ENCODE peak calls at places on chromosomes 7 and 10, in eight cellular contexts. One of them, this sample, is unnamed.

GRCh38 chr7:129777993-129778769 is 166.7 kb downstream of the NRF1 start:
- DNase-seq in GM23248: no peak
- DNase-seq in ovary: no peak
- DNase-seq in upper lobe of right lung: no peak
- DNase-seq in H9: no peak
- DNase-seq in AG04450: no peak
- DNase-seq in right cardiac atrium: no peak
- DNase-seq in cardiac muscle cell: no peak
- DNase-seq in this sample: no peak

GRCh38 chr7:116212859-116213258 is 2.5 kb downstream of the TES start:
- DNase-seq in right cardiac atrium: no peak
- DNase-seq in H9: no peak
- DNase-seq in cardiac muscle cell: no peak
- DNase-seq in upper lobe of right lung: no peak
- DNase-seq in ovary: no peak
- DNase-seq in AG04450: no peak
- DNase-seq in GM23248: peak
- DNase-seq in this sample: no peak

GRCh38 chr7:5695037-5695708 is 86.3 kb downstream of the RNF216 start:
- DNase-seq in upper lobe of right lung: no peak
- DNase-seq in cardiac muscle cell: no peak
- DNase-seq in GM23248: peak
- DNase-seq in AG04450: peak
- DNase-seq in right cardiac atrium: peak
- DNase-seq in ovary: peak
- DNase-seq in H9: no peak
- DNase-seq in this sample: no peak

GRCh38 chr10:16965740-16966447 is 148.7 kb upstream of the RSU1 start:
- DNase-seq in ovary: peak
- DNase-seq in right cardiac atrium: peak
- DNase-seq in H9: peak
- DNase-seq in upper lobe of right lung: no peak
- DNase-seq in GM23248: peak
- DNase-seq in AG04450: peak
- DNase-seq in cardiac muscle cell: peak
- DNase-seq in this sample: peak

GRCh38 chr10:133274751-133275682 is 1.7 kb downstream of the ADAM8 start:
- DNase-seq in right cardiac atrium: peak
- DNase-seq in GM23248: peak
- DNase-seq in H9: no peak
- DNase-seq in cardiac muscle cell: peak
- DNase-seq in AG04450: no peak
- DNase-seq in upper lobe of right lung: no peak
- DNase-seq in ovary: no peak
- DNase-seq in this sample: no peak

GRCh38 chr7:36128448-36129047 is 24.5 kb upstream of the EEPD1 start:
- DNase-seq in H9: peak
- DNase-seq in AG04450: peak
- DNase-seq in upper lobe of right lung: no peak
- DNase-seq in GM23248: peak
- DNase-seq in ovary: peak
- DNase-seq in cardiac muscle cell: no peak
- DNase-seq in right cardiac atrium: peak
- DNase-seq in this sample: peak

GRCh38 chr7:27661776-27662489 is 750 bp downstream of the HIBADH start:
- DNase-seq in GM23248: peak
- DNase-seq in cardiac muscle cell: no peak
- DNase-seq in ovary: no peak
- DNase-seq in AG04450: no peak
- DNase-seq in right cardiac atrium: peak
- DNase-seq in upper lobe of right lung: no peak
- DNase-seq in H9: no peak
- DNase-seq in this sample: peak

GRCh38 chr10:100970076-100970913 is 991 bp downstream of the SEMA4G start:
- DNase-seq in GM23248: no peak
- DNase-seq in AG04450: no peak
- DNase-seq in cardiac muscle cell: no peak
- DNase-seq in right cardiac atrium: no peak
- DNase-seq in upper lobe of right lung: no peak
- DNase-seq in ovary: peak
- DNase-seq in H9: peak
- DNase-seq in this sample: peak

GRCh38 chr10:80199828-80200227 is 5.5 kb downstream of the ANXA11 start:
- DNase-seq in cardiac muscle cell: no peak
- DNase-seq in AG04450: no peak
- DNase-seq in H9: no peak
- DNase-seq in right cardiac atrium: peak
- DNase-seq in ovary: peak
- DNase-seq in upper lobe of right lung: no peak
- DNase-seq in GM23248: peak
- DNase-seq in this sample: no peak

GRCh38 chr7:134669388-134669787 is 22.7 kb downstream of the BPGM start:
- DNase-seq in right cardiac atrium: no peak
- DNase-seq in upper lobe of right lung: no peak
- DNase-seq in H9: no peak
- DNase-seq in ovary: no peak
- DNase-seq in cardiac muscle cell: no peak
- DNase-seq in GM23248: no peak
- DNase-seq in AG04450: no peak
- DNase-seq in this sample: no peak

GRCh38 chr7:117672433-117672832 is 192.6 kb downstream of the CFTR start:
- DNase-seq in right cardiac atrium: no peak
- DNase-seq in AG04450: no peak
- DNase-seq in H9: no peak
- DNase-seq in ovary: no peak
- DNase-seq in GM23248: no peak
- DNase-seq in upper lobe of right lung: no peak
- DNase-seq in cardiac muscle cell: no peak
- DNase-seq in this sample: no peak
- H3K27ac ChIP-seq in right cardiac atrium: no peak
- H3K27ac ChIP-seq in AG04450: no peak
- H3K27ac ChIP-seq in H9: no peak
- H3K27ac ChIP-seq in ovary: no peak
- H3K27ac ChIP-seq in GM23248: no peak
- H3K27ac ChIP-seq in upper lobe of right lung: peak
- H3K27ac ChIP-seq in cardiac muscle cell: peak
- H3K27ac ChIP-seq in this sample: no peak

DNA sequence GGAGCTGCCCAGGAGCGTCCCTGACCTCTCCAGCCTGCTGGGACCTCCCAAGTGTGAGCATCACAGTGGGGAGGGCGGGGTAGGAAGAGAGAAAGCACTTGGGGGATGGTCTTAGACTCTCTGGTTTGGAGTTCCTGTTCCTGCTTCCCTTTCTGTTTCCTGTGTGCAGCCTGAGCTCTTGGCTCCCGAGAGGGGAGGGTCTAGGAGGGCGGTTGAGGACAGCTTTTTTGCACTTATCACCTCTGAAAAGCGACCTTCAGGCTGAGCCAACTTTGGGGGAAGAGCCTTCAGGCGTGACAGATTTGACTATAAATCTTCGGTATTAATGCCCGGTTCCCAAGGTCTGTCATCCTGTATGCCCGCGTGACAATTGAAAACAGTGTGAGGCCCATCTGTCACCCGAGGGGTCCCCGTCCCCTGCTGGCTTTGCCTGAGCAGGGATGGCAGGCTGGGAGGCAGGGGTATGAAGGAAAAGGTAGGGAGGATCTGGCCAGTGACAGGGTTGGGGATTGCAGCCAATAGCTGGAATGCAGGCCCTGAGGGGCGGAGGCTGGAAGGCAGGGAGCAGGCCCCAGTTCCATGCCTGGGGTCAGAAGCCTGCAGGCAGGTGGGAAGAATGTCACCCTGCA is 78.6 kb downstream of the CDH23 start:
- DNase-seq in H9: peak
- DNase-seq in AG04450: no peak
- DNase-seq in ovary: no peak
- DNase-seq in cardiac muscle cell: no peak
- DNase-seq in GM23248: no peak
- DNase-seq in right cardiac atrium: peak
- DNase-seq in upper lobe of right lung: no peak
- DNase-seq in this sample: no peak
- H3K27ac ChIP-seq in H9: no peak
- H3K27ac ChIP-seq in AG04450: no peak
- H3K27ac ChIP-seq in ovary: peak
- H3K27ac ChIP-seq in cardiac muscle cell: no peak
- H3K27ac ChIP-seq in GM23248: no peak
- H3K27ac ChIP-seq in right cardiac atrium: no peak
- H3K27ac ChIP-seq in upper lobe of right lung: no peak
- H3K27ac ChIP-seq in this sample: no peak

DNA sequence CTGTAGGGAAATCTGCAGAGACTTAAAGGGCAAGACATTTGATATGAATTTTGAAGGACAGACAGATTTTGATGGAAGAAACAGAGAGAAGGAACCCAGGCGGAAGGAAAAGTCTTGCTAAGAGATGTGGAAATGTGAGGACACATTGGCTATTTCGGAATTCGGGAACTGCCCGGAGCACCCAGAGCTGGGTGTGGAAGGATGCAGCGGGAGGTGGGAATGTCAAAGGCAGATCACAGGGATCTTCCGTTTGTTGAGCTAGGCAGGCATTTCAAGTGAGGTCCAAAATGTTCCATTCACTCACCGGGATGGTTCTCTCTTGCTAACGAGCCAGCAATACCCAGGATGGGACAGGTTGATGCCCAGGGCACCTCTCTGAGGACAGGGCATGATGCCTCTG is 87.2 kb upstream of the CTBP2 start:
- DNase-seq in GM23248: no peak
- DNase-seq in H9: no peak
- DNase-seq in AG04450: no peak
- DNase-seq in cardiac muscle cell: no peak
- DNase-seq in upper lobe of right lung: no peak
- DNase-seq in ovary: no peak
- DNase-seq in right cardiac atrium: no peak
- DNase-seq in this sample: no peak
- H3K27ac ChIP-seq in GM23248: no peak
- H3K27ac ChIP-seq in H9: no peak
- H3K27ac ChIP-seq in AG04450: no peak
- H3K27ac ChIP-seq in cardiac muscle cell: no peak
- H3K27ac ChIP-seq in upper lobe of right lung: no peak
- H3K27ac ChIP-seq in ovary: no peak
- H3K27ac ChIP-seq in right cardiac atrium: no peak
- H3K27ac ChIP-seq in this sample: no peak

GRCh38 chr10:33248638-33249037 is 85.8 kb downstream of the NRP1 start:
- DNase-seq in AG04450: peak
- DNase-seq in ovary: no peak
- DNase-seq in cardiac muscle cell: no peak
- DNase-seq in right cardiac atrium: no peak
- DNase-seq in GM23248: peak
- DNase-seq in upper lobe of right lung: no peak
- DNase-seq in H9: no peak
- DNase-seq in this sample: no peak
- H3K27ac ChIP-seq in AG04450: no peak
- H3K27ac ChIP-seq in ovary: no peak
- H3K27ac ChIP-seq in cardiac muscle cell: no peak
- H3K27ac ChIP-seq in right cardiac atrium: peak
- H3K27ac ChIP-seq in GM23248: peak
- H3K27ac ChIP-seq in upper lobe of right lung: peak
- H3K27ac ChIP-seq in H9: no peak
- H3K27ac ChIP-seq in this sample: peak

GRCh38 chr10:102511562-102512274 is 7.9 kb downstream of the SUFU start:
- DNase-seq in right cardiac atrium: no peak
- DNase-seq in upper lobe of right lung: no peak
- DNase-seq in ovary: no peak
- DNase-seq in GM23248: no peak
- DNase-seq in cardiac muscle cell: no peak
- DNase-seq in AG04450: no peak
- DNase-seq in H9: no peak
- DNase-seq in this sample: peak
- H3K27ac ChIP-seq in right cardiac atrium: no peak
- H3K27ac ChIP-seq in upper lobe of right lung: no peak
- H3K27ac ChIP-seq in ovary: no peak
- H3K27ac ChIP-seq in GM23248: no peak
- H3K27ac ChIP-seq in cardiac muscle cell: no peak
- H3K27ac ChIP-seq in AG04450: no peak
- H3K27ac ChIP-seq in H9: no peak
- H3K27ac ChIP-seq in this sample: no peak

GRCh38 chr7:127810691-127811660 is 159.0 kb downstream of the SND1 start:
- DNase-seq in ovary: no peak
- DNase-seq in right cardiac atrium: no peak
- DNase-seq in AG04450: no peak
- DNase-seq in cardiac muscle cell: no peak
- DNase-seq in GM23248: peak
- DNase-seq in upper lobe of right lung: no peak
- DNase-seq in H9: no peak
- DNase-seq in this sample: no peak

GRCh38 chr7:127807340-127807739 is 155.3 kb downstream of the SND1 start:
- DNase-seq in GM23248: no peak
- DNase-seq in right cardiac atrium: no peak
- DNase-seq in ovary: no peak
- DNase-seq in upper lobe of right lung: no peak
- DNase-seq in H9: no peak
- DNase-seq in AG04450: no peak
- DNase-seq in cardiac muscle cell: no peak
- DNase-seq in this sample: no peak

GRCh38 chr7:127812540-127812939 is 160.5 kb downstream of the SND1 start:
- DNase-seq in cardiac muscle cell: peak
- DNase-seq in H9: no peak
- DNase-seq in right cardiac atrium: no peak
- DNase-seq in ovary: no peak
- DNase-seq in GM23248: no peak
- DNase-seq in AG04450: no peak
- DNase-seq in upper lobe of right lung: no peak
- DNase-seq in this sample: peak

GRCh38 chr7:127807829-127808228 is 155.8 kb downstream of the SND1 start:
- DNase-seq in right cardiac atrium: no peak
- DNase-seq in AG04450: no peak
- DNase-seq in H9: no peak
- DNase-seq in upper lobe of right lung: no peak
- DNase-seq in GM23248: no peak
- DNase-seq in ovary: no peak
- DNase-seq in cardiac muscle cell: no peak
- DNase-seq in this sample: no peak

GRCh38 chr7:127809285-127809702 is 157.3 kb downstream of the SND1 start:
- DNase-seq in upper lobe of right lung: no peak
- DNase-seq in ovary: no peak
- DNase-seq in right cardiac atrium: no peak
- DNase-seq in AG04450: peak
- DNase-seq in cardiac muscle cell: peak
- DNase-seq in H9: no peak
- DNase-seq in GM23248: peak
- DNase-seq in this sample: no peak
- H3K27ac ChIP-seq in upper lobe of right lung: no peak
- H3K27ac ChIP-seq in ovary: no peak
- H3K27ac ChIP-seq in right cardiac atrium: no peak
- H3K27ac ChIP-seq in AG04450: no peak
- H3K27ac ChIP-seq in cardiac muscle cell: no peak
- H3K27ac ChIP-seq in H9: no peak
- H3K27ac ChIP-seq in GM23248: peak
- H3K27ac ChIP-seq in this sample: no peak

DNA sequence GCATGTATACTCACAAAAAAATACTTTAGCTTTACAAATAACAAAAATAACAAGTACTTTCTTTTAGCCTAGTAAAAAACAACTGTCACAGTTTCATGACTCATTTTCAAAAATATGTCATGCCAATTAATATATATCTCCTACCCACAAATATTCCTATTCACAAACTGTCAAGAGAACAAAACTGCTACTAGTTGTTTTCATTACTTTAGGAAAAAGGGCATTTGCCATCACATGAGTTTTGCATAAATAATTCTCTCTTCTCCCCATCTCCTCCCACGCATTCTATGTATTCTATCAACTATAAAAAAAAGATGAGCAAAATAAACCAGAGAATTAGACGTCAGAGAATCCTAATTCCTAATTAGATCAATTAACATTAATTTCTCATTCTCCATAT is 87.6 kb downstream of the PIP4K2A start:
- DNase-seq in H9: no peak
- DNase-seq in AG04450: no peak
- DNase-seq in GM23248: peak
- DNase-seq in cardiac muscle cell: no peak
- DNase-seq in right cardiac atrium: no peak
- DNase-seq in ovary: no peak
- DNase-seq in upper lobe of right lung: no peak
- DNase-seq in this sample: no peak
- H3K27ac ChIP-seq in H9: no peak
- H3K27ac ChIP-seq in AG04450: no peak
- H3K27ac ChIP-seq in GM23248: no peak
- H3K27ac ChIP-seq in cardiac muscle cell: no peak
- H3K27ac ChIP-seq in right cardiac atrium: no peak
- H3K27ac ChIP-seq in ovary: no peak
- H3K27ac ChIP-seq in upper lobe of right lung: no peak
- H3K27ac ChIP-seq in this sample: no peak

This sample was measured in thyroid gland.